ENCODE peak calls at places on chromosomes 4 and X, in ten cellular contexts. P, Q, K, D, A, X, Z, R, U and N are unnamed samples.

GRCh38 chr4:88742561-88742960 is 44.9 kb upstream of the NAP1L5 start:
- DNase-seq in U (no peak), X (no peak), K (no peak), Q (no peak), A (no peak), R (no peak), D (no peak), Z (no peak), P (no peak), N (no peak)

GRCh38 chrX:15343075-15343476 is 7.8 kb upstream of the PIGA start:
- DNase-seq in X (peak; percentile 56), K (no peak), D (no peak), Q (no peak), U (peak; percentile 31), Z (no peak), R (peak; percentile 63), A (no peak), P (no peak), N (peak; percentile 38)

GRCh38 chr4:97349468-97350186 is 793.6 kb downstream of the STPG2 start:
- DNase-seq in A (no peak), Z (no peak), U (no peak), X (no peak), D (no peak), K (no peak), P (no peak), Q (no peak), R (no peak), N (no peak)

GRCh38 chr4:62449538-62449937 is 1249.4 kb downstream of the ADGRL3 start:
- DNase-seq in X (no peak), A (no peak), Z (no peak), Q (no peak), R (no peak), D (peak; percentile 45), P (no peak), U (no peak), K (no peak), N (no peak)

GRCh38 chr4:1252928-1253492 is 4.1 kb upstream of the CTBP1 start:
- DNase-seq in K (no peak), Z (no peak), Q (no peak), X (no peak), D (no peak), P (no peak), R (no peak), U (no peak), A (no peak), N (no peak)

GRCh38 chrX:13463608-13464007 is 105.8 kb upstream of the EGFL6 start:
- DNase-seq in D (no peak), A (no peak), P (no peak), Q (no peak), Z (peak; percentile 48), K (peak; percentile 1), R (peak; percentile 76), U (peak; percentile 59), X (peak; percentile 85), N (peak; percentile 66)

GRCh38 chr4:73348185-73348584 is 55.9 kb upstream of the ALB start:
- DNase-seq in P (no peak), R (no peak), A (no peak), X (no peak), U (no peak), D (no peak), Q (no peak), K (no peak), Z (no peak), N (no peak)

GRCh38 chrX:10119399-10119990 is 37.3 kb upstream of the CLCN4 start:
- DNase-seq in P (peak; percentile 82), R (peak; percentile 87), U (peak; percentile 79), Z (peak; percentile 60), A (no peak), X (peak; percentile 88), Q (peak; percentile 53), D (peak; percentile 86), K (peak; percentile 84), N (no peak)

GRCh38 chr4:41887821-41888699 is 47.2 kb upstream of the TMEM33 start:
- DNase-seq in D (peak; percentile 64), K (peak; percentile 37), Z (no peak), U (peak; percentile 18), P (peak; percentile 52), A (no peak), R (peak; percentile 82), Q (no peak), X (peak; percentile 64), N (peak; percentile 1)

GRCh38 chr4:15651682-15652081 is 3.5 kb downstream of the FBXL5 start:
- DNase-seq in D (no peak), Z (no peak), U (no peak), X (no peak), Q (no peak), A (no peak), K (no peak), R (peak; percentile 17), P (no peak), N (no peak)
- H3K4me3 ChIP-seq in D (peak overlapping the region; percentile 99), Z (no peak overlapping the region), U (no peak overlapping the region), X (no peak overlapping the region), Q (no peak overlapping the region), A (peak overlapping the region; percentile 68), K (no peak overlapping the region), R (peak overlapping the region; percentile 93), P (no peak overlapping the region), N (no peak overlapping the region)

GRCh38 chr4:156948133-156948532 is 23.5 kb downstream of the PDGFC start:
- DNase-seq in Z (no peak), U (no peak), R (no peak), K (no peak), A (no peak), X (peak; percentile 47), D (no peak), P (no peak), Q (no peak), N (no peak)

GRCh38 chr4:156950090-156950489 is 21.5 kb downstream of the PDGFC start:
- DNase-seq in Z (no peak), P (no peak), X (no peak), Q (no peak), R (no peak), A (no peak), D (no peak), K (no peak), U (no peak), N (no peak)

GRCh38 chr4:156948738-156949137 is 22.9 kb downstream of the PDGFC start:
- DNase-seq in A (no peak), P (no peak), R (no peak), X (no peak), K (no peak), Q (no peak), U (no peak), D (no peak), Z (no peak), N (no peak)

GRCh38 chr4:156950950-156951349 is 20.6 kb downstream of the PDGFC start:
- DNase-seq in D (no peak), U (no peak), K (no peak), Q (no peak), P (no peak), Z (no peak), X (no peak), A (no peak), R (no peak), N (no peak)

DNA sequence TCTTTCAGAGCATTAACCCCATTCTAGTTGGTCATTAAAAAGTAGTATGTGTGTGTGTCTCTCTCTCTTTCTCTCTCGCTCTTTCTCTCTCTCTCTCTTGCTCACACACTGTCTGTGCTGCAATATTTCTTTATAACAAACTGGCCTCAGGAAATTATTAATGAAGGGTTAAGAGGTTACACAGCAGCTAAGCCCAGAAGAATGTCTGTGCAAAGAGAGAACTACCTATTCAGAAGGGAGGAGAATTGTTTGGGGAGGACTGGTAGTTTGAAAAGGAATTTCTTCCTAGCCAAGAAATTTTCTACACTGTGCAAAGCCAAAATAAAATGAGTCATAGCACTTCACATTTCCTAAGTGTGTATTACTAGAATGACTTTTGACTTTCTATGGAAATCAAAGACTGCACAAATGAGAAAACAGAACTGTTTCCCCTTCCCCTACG is 22.2 kb downstream of the PDGFC start:
- DNase-seq in R (peak; percentile 58), D (no peak), Z (no peak), A (no peak), K (peak; percentile 77), U (no peak), Q (no peak), X (peak; percentile 79), P (no peak), N (peak; percentile 61)
- H3K4me3 ChIP-seq in R (peak overlapping the region; percentile 33), D (no peak overlapping the region), Z (no peak overlapping the region), A (no peak overlapping the region), K (no peak overlapping the region), U (no peak overlapping the region), Q (no peak overlapping the region), X (no peak overlapping the region), P (no peak overlapping the region), N (no peak overlapping the region)

DNA sequence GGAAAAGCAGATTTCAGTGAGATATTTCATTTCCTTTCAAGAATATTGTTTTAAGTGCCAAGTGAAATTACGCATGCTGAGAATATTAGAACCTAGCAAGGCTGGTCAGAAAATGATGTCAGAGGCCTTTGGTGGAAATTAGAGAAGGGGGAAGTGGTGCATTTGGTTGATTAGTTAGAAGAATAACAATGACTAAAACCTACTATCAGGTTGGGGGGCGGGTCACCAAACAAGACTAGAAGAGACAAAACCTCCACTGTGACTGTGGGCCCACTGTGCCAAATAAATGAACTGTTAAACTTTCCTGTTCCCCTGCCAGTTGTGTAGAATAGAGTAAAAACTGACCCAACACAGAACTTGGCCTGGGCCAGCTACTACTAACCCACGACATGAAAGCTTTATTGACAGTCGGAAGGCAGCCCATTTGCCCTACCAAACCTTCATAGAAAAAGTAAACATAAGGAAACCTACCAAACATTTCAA is 2.9 kb downstream of the RAPGEF2 start:
- DNase-seq in U (no peak), A (no peak), X (peak; percentile 55), P (no peak), K (peak; percentile 83), D (peak; percentile 55), Q (no peak), R (peak; percentile 45), Z (peak; percentile 41), N (no peak)
- H3K4me3 ChIP-seq in U (no peak overlapping the region), A (peak overlapping the region; percentile 98), X (peak overlapping the region; percentile 100), P (peak overlapping the region; percentile 86), K (peak overlapping the region; percentile 78), D (peak overlapping the region; percentile 94), Q (peak overlapping the region; percentile 96), R (peak overlapping the region; percentile 93), Z (peak overlapping the region; percentile 99), N (peak overlapping the region; percentile 89)

DNA sequence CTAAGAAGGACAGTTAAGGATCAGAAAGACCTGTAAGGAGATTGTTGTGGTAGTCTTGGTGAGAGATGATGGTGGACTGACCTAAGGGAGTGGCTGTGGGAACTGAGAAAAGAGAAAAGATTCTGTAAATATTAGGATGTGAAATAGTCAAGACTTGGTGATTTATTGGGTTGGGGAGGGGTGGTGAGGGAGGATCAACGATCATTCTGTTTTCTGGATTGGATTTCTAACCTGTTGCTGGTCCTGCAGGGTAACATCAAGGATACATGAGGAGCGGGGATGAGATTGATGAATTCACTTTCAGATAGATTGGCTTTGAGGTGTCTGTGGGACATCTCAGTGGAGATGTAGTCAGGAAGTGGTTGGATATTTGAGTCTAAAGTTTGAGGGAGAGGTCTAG is 1.4 kb downstream of the PIN4 start:
- DNase-seq in Z (no peak), K (no peak), R (no peak), X (no peak), U (no peak), Q (no peak), P (no peak), A (no peak), D (no peak), N (no peak)
- H3K4me3 ChIP-seq in Z (no peak overlapping the region), K (no peak overlapping the region), R (peak overlapping the region; percentile 89), X (no peak overlapping the region), U (no peak overlapping the region), Q (no peak overlapping the region), P (no peak overlapping the region), A (peak overlapping the region; percentile 75), D (peak overlapping the region; percentile 93), N (no peak overlapping the region)